ENCODE peak calls at places on chromosomes 7 and 10, in six cellular contexts. One of them, this sample, is unnamed.

GRCh38 chr7:129362528-129362927 is 71.7 kb upstream of the STRIP2 start:
- DNase-seq in GM23248: no peak
- DNase-seq in IMR-90: no peak
- DNase-seq in heart left ventricle: no peak
- DNase-seq in fibroblast of lung: no peak
- DNase-seq in neural progenitor cell: no peak
- DNase-seq in this sample: no peak

GRCh38 chr10:70874061-70874460 is 14.3 kb downstream of the PCBD1 start:
- DNase-seq in GM23248: no peak
- DNase-seq in fibroblast of lung: no peak
- DNase-seq in IMR-90: no peak
- DNase-seq in neural progenitor cell: no peak
- DNase-seq in heart left ventricle: no peak
- DNase-seq in this sample: no peak

GRCh38 chr10:68330852-68331454 is 911 bp upstream of the HNRNPH3 start:
- DNase-seq in heart left ventricle: peak; percentile 40
- DNase-seq in GM23248: peak; percentile 71
- DNase-seq in neural progenitor cell: peak; percentile 9
- DNase-seq in IMR-90: peak; percentile 23
- DNase-seq in fibroblast of lung: peak; percentile 40
- DNase-seq in this sample: no peak

GRCh38 chr10:126926568-126926967 is 21.3 kb downstream of the DOCK1 start:
- DNase-seq in IMR-90: no peak
- DNase-seq in neural progenitor cell: no peak
- DNase-seq in GM23248: no peak
- DNase-seq in fibroblast of lung: no peak
- DNase-seq in heart left ventricle: no peak
- DNase-seq in this sample: no peak

GRCh38 chr10:27157150-27157549 is 2.0 kb downstream of the MASTL start:
- DNase-seq in IMR-90: no peak
- DNase-seq in GM23248: peak; percentile 15
- DNase-seq in heart left ventricle: no peak
- DNase-seq in fibroblast of lung: peak; percentile 7
- DNase-seq in neural progenitor cell: no peak
- DNase-seq in this sample: no peak

GRCh38 chr7:101859411-101860106 is 42.1 kb downstream of the CUX1 start:
- DNase-seq in neural progenitor cell: no peak
- DNase-seq in fibroblast of lung: no peak
- DNase-seq in GM23248: peak; percentile 62
- DNase-seq in IMR-90: no peak
- DNase-seq in heart left ventricle: no peak
- DNase-seq in this sample: no peak

GRCh38 chr10:51773681-51774080 is 74.3 kb upstream of the CSTF2T start:
- DNase-seq in IMR-90: peak; percentile 73
- DNase-seq in fibroblast of lung: peak; percentile 1
- DNase-seq in heart left ventricle: no peak
- DNase-seq in GM23248: peak; percentile 60
- DNase-seq in neural progenitor cell: no peak
- DNase-seq in this sample: no peak

GRCh38 chr10:111524134-111524533 is 447.3 kb downstream of the ADRA2A start:
- DNase-seq in neural progenitor cell: no peak
- DNase-seq in heart left ventricle: no peak
- DNase-seq in IMR-90: no peak
- DNase-seq in fibroblast of lung: no peak
- DNase-seq in GM23248: no peak
- DNase-seq in this sample: no peak

GRCh38 chr7:109836016-109836415 is 1254.9 kb upstream of the LRRN3 start:
- DNase-seq in IMR-90: no peak
- DNase-seq in heart left ventricle: no peak
- DNase-seq in GM23248: no peak
- DNase-seq in neural progenitor cell: no peak
- DNase-seq in fibroblast of lung: peak; percentile 5
- DNase-seq in this sample: no peak

GRCh38 chr10:6297951-6298381 is 95.2 kb downstream of the PFKFB3 start:
- DNase-seq in IMR-90: no peak
- DNase-seq in heart left ventricle: no peak
- DNase-seq in GM23248: no peak
- DNase-seq in fibroblast of lung: peak; percentile 45
- DNase-seq in neural progenitor cell: no peak
- DNase-seq in this sample: no peak

GRCh38 chr7:31105256-31105950 is 53.3 kb downstream of the ADCYAP1R1 start:
- DNase-seq in IMR-90: no peak
- DNase-seq in GM23248: no peak
- DNase-seq in fibroblast of lung: no peak
- DNase-seq in heart left ventricle: no peak
- DNase-seq in neural progenitor cell: no peak
- DNase-seq in this sample: no peak

GRCh38 chr7:122403113-122403512 is 98.6 kb upstream of the FEZF1 start:
- DNase-seq in fibroblast of lung: no peak
- DNase-seq in heart left ventricle: no peak
- DNase-seq in neural progenitor cell: no peak
- DNase-seq in GM23248: no peak
- DNase-seq in IMR-90: no peak
- DNase-seq in this sample: no peak

GRCh38 chr10:96387601-96388000 is 28.8 kb upstream of the OPALIN start:
- DNase-seq in fibroblast of lung: peak; percentile 29
- DNase-seq in GM23248: peak; percentile 75
- DNase-seq in neural progenitor cell: no peak
- DNase-seq in heart left ventricle: no peak
- DNase-seq in IMR-90: no peak
- DNase-seq in this sample: no peak

GRCh38 chr7:150727381-150727780 is 9.8 kb upstream of the GIMAP5 start:
- DNase-seq in IMR-90: no peak
- DNase-seq in neural progenitor cell: no peak
- DNase-seq in GM23248: no peak
- DNase-seq in fibroblast of lung: no peak
- DNase-seq in heart left ventricle: no peak
- DNase-seq in this sample: no peak

GRCh38 chr7:1425292-1426136 is 33.8 kb downstream of the MICALL2 start:
- DNase-seq in neural progenitor cell: peak; percentile 45
- DNase-seq in fibroblast of lung: no peak
- DNase-seq in IMR-90: no peak
- DNase-seq in GM23248: peak; percentile 40
- DNase-seq in heart left ventricle: no peak
- DNase-seq in this sample: no peak

GRCh38 chr7:142111509-142111908 is at the start of gene MGAM2:
- DNase-seq in neural progenitor cell: no peak
- DNase-seq in IMR-90: no peak
- DNase-seq in heart left ventricle: no peak
- DNase-seq in GM23248: no peak
- DNase-seq in fibroblast of lung: no peak
- DNase-seq in this sample: no peak

GRCh38 chr7:143512488-143513340 is 35.0 kb downstream of the TAS2R41 start:
- DNase-seq in neural progenitor cell: no peak
- DNase-seq in IMR-90: no peak
- DNase-seq in fibroblast of lung: no peak
- DNase-seq in GM23248: peak; percentile 53
- DNase-seq in heart left ventricle: no peak
- DNase-seq in this sample: no peak

GRCh38 chr10:129740532-129741279 is 223.4 kb downstream of the EBF3 start:
- DNase-seq in GM23248: no peak
- DNase-seq in neural progenitor cell: no peak
- DNase-seq in fibroblast of lung: no peak
- DNase-seq in IMR-90: no peak
- DNase-seq in heart left ventricle: no peak
- DNase-seq in this sample: no peak

GRCh38 chr7:117375380-117375779 is 51.9 kb downstream of the ASZ1 start:
- DNase-seq in neural progenitor cell: no peak
- DNase-seq in IMR-90: peak; percentile 37
- DNase-seq in heart left ventricle: no peak
- DNase-seq in GM23248: peak; percentile 20
- DNase-seq in fibroblast of lung: no peak
- DNase-seq in this sample: no peak

GRCh38 chr7:117217636-117218035 is 105.2 kb downstream of the WNT2 start:
- DNase-seq in fibroblast of lung: peak; percentile 92
- DNase-seq in neural progenitor cell: no peak
- DNase-seq in heart left ventricle: no peak
- DNase-seq in GM23248: peak; percentile 65
- DNase-seq in IMR-90: peak; percentile 82
- DNase-seq in this sample: peak; percentile 55

GRCh38 chr7:159142204-159142603 is 2.5 kb downstream of the VIPR2 start:
- DNase-seq in IMR-90: no peak
- DNase-seq in fibroblast of lung: no peak
- DNase-seq in neural progenitor cell: no peak
- DNase-seq in heart left ventricle: no peak
- DNase-seq in GM23248: no peak
- DNase-seq in this sample: no peak

GRCh38 chr7:159145544-159145891 is 851 bp upstream of the VIPR2 start:
- DNase-seq in fibroblast of lung: no peak
- DNase-seq in GM23248: peak; percentile 2
- DNase-seq in neural progenitor cell: no peak
- DNase-seq in IMR-90: no peak
- DNase-seq in heart left ventricle: no peak
- DNase-seq in this sample: no peak

GRCh38 chr7:159144756-159145543 is at the start of gene VIPR2:
- DNase-seq in IMR-90: no peak
- DNase-seq in neural progenitor cell: peak; percentile 57
- DNase-seq in fibroblast of lung: no peak
- DNase-seq in heart left ventricle: peak; percentile 51
- DNase-seq in GM23248: no peak
- DNase-seq in this sample: no peak

GRCh38 chr7:159142730-159143129 is 1.9 kb downstream of the VIPR2 start:
- DNase-seq in neural progenitor cell: no peak
- DNase-seq in GM23248: no peak
- DNase-seq in IMR-90: no peak
- DNase-seq in fibroblast of lung: no peak
- DNase-seq in heart left ventricle: no peak
- DNase-seq in this sample: no peak

DNA sequence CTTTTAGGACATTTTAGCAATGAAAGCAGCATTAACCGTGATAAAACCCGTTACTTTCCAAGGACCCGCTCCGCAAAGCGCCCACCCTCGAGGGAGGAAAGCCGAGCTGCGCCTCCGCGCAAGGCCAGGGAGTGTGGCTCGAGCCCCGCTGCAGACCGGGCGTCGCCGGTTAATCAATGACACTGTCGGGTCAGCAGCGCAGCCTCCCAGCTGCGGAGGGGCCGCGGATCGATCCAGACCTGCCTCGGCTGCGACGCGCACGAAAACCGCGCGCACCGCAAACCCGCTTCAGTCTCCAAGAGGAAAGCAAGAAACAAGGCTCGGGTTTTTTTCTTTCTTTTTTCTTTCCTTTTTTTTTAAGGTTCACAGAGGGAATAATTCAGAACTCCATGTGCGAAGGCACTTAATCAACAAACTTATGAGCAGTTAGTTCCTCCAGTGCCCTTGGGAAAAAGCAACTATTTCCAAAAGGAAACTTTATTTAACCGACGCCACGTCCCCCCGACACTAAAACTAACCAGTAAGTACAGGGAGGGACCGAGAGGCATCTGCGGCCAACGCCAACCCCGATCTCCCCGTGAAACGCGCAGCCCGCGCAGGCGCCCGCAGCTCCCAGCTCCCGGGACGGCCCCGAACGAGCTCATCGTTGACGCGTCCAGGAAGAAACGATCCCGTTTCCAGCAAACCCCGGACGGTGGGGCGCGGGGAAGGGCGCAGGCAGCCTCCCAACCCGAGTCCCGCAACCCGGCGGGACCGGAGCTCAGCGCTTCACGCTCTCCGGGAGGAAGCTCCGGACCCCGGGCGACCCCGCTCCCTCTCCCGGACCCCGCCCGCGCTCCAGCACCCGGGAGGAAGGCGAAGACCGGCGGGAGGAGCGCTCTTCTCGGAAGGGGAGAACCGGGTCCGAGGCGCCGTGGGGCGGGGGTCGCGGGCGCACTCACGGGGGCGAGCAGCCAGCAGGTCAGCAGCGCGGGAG is 599 bp downstream of the VIPR2 start:
- DNase-seq in heart left ventricle: peak; percentile 66
- DNase-seq in neural progenitor cell: peak; percentile 80
- DNase-seq in GM23248: peak; percentile 6
- DNase-seq in IMR-90: no peak
- DNase-seq in fibroblast of lung: no peak
- DNase-seq in this sample: no peak
- H3K4me3 ChIP-seq in heart left ventricle: peak overlapping the region; percentile 73
- H3K4me3 ChIP-seq in neural progenitor cell: peak overlapping the region; percentile 81
- H3K4me3 ChIP-seq in GM23248: no peak overlapping the region
- H3K4me3 ChIP-seq in IMR-90: no peak overlapping the region
- H3K4me3 ChIP-seq in fibroblast of lung: no peak overlapping the region
- H3K4me3 ChIP-seq in this sample: no peak overlapping the region

DNA sequence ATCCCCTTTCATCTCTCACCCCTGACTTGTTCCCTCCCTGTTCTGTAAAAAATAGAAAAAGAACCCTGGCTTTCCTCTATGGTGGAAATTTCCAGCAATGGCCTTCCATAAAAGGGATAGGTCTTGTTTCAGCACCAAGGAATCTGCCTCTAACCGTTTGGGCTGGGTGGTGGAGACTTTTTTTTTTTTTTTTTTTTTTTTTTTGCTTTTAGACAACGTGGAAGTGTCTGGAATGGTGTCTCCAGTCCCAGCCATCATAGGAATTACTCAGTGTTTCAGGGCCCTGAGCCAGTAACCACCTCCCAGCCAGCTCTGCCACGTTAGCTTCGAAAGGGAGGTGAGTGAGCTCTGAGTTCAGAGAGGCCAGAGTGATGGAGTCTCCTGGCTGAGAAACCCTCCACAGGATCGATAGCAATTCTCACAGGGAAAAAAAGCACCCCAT is 97.3 kb upstream of the COL1A2 start:
- DNase-seq in heart left ventricle: peak; percentile 69
- DNase-seq in GM23248: peak; percentile 98
- DNase-seq in IMR-90: peak; percentile 98
- DNase-seq in fibroblast of lung: peak; percentile 98
- DNase-seq in neural progenitor cell: no peak
- DNase-seq in this sample: peak; percentile 94
- H3K27ac ChIP-seq in heart left ventricle: peak overlapping the region; percentile 76
- H3K27ac ChIP-seq in GM23248: peak overlapping the region; percentile 99
- H3K27ac ChIP-seq in IMR-90: peak overlapping the region; percentile 95
- H3K27ac ChIP-seq in fibroblast of lung: peak overlapping the region; percentile 92
- H3K27ac ChIP-seq in neural progenitor cell: no peak overlapping the region
- H3K27ac ChIP-seq in this sample: peak overlapping the region; percentile 91

DNA sequence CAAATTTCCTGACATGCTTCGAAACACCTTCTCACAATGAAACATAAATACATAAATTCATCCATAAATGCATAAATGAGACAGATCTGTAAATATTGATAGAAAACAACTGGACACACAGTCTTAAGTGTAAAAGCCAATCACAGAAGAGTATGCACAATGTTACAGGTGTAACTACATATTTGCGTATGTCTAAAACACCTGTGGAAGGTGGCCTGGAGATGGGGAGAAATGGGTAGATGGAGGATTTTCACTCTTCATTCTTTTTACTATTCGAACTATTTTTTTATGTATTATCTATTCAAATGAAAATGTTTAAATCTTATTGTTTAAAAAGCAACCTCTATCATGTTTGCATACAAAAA is 860 bp downstream of the IQUB start:
- DNase-seq in neural progenitor cell: no peak
- DNase-seq in GM23248: no peak
- DNase-seq in fibroblast of lung: no peak
- DNase-seq in IMR-90: no peak
- DNase-seq in heart left ventricle: no peak
- DNase-seq in this sample: no peak
- H3K4me3 ChIP-seq in neural progenitor cell: peak overlapping the region; percentile 64
- H3K4me3 ChIP-seq in GM23248: peak overlapping the region; percentile 70
- H3K4me3 ChIP-seq in fibroblast of lung: no peak overlapping the region
- H3K4me3 ChIP-seq in IMR-90: no peak overlapping the region
- H3K4me3 ChIP-seq in heart left ventricle: peak overlapping the region; percentile 63
- H3K4me3 ChIP-seq in this sample: no peak overlapping the region

DNA sequence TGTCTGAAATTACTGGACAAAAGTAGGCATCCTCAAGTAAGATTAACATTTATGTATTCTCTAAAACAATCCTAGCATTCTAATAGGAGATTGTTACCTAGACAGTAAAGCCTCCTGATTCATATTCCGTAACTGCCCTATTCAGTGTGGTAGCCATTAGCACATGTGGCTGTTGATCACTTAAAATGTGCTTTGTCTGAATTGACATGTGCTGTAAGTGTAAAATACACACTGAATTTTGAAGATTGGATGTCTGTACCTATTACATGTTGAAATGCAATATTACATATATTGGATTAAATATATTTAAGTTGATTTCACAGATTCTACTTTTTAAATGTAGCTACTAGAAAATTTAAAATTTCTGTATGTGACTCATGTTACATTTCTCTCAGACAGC is 14.6 kb downstream of the EDRF1 start:
- DNase-seq in heart left ventricle: no peak
- DNase-seq in IMR-90: no peak
- DNase-seq in GM23248: no peak
- DNase-seq in fibroblast of lung: no peak
- DNase-seq in neural progenitor cell: no peak
- DNase-seq in this sample: no peak
- H3K27ac ChIP-seq in heart left ventricle: no peak overlapping the region
- H3K27ac ChIP-seq in IMR-90: no peak overlapping the region
- H3K27ac ChIP-seq in GM23248: no peak overlapping the region
- H3K27ac ChIP-seq in fibroblast of lung: no peak overlapping the region
- H3K27ac ChIP-seq in neural progenitor cell: no peak overlapping the region
- H3K27ac ChIP-seq in this sample: no peak overlapping the region